ENCODE peak calls at places on chromosomes 7 and 10, in ten cellular contexts. X, I, G, B, Y, K, A, Q, T and V are unnamed samples.

GRCh38 chr10:13865758-13866491 is 279.2 kb downstream of the PRPF18 start:
- DNase-seq in G (no peak), Y (no peak), X (no peak), I (no peak), A (no peak), B (peak; percentile 15), T (no peak), Q (peak; percentile 44), K (no peak), V (peak; percentile 57)

GRCh38 chr7:98641646-98642489 is 24.8 kb downstream of the NPTX2 start:
- DNase-seq in Y (no peak), X (peak; percentile 60), B (no peak), K (no peak), I (no peak), Q (no peak), T (no peak), G (no peak), A (no peak), V (no peak)

GRCh38 chr7:66894463-66895080 is 26.5 kb upstream of the TMEM248 start:
- DNase-seq in T (no peak), K (no peak), I (peak; percentile 33), G (no peak), X (no peak), Y (no peak), B (no peak), A (peak; percentile 15), Q (no peak), V (no peak)

GRCh38 chr7:36648441-36648840 is 75.9 kb downstream of the AOAH start:
- DNase-seq in X (no peak), B (no peak), Q (no peak), K (no peak), G (no peak), I (no peak), A (no peak), T (no peak), Y (no peak), V (no peak)

GRCh38 chr7:31443457-31443856 is 70.4 kb upstream of the ITPRID1 start:
- DNase-seq in B (no peak), Q (peak; percentile 47), T (peak; percentile 17), G (peak; percentile 58), X (peak; percentile 57), I (peak; percentile 27), Y (no peak), A (peak; percentile 67), K (peak; percentile 73), V (peak; percentile 32)

GRCh38 chr7:35576037-35576573 is 118.8 kb downstream of the HERPUD2 start:
- DNase-seq in G (no peak), Y (no peak), Q (no peak), T (no peak), K (no peak), A (peak; percentile 70), B (no peak), I (no peak), X (no peak), V (no peak)

GRCh38 chr10:97183314-97183713 is 2.4 kb downstream of the SLIT1 start:
- DNase-seq in A (no peak), I (no peak), Y (no peak), B (no peak), K (no peak), Q (no peak), X (no peak), T (no peak), G (no peak), V (no peak)

GRCh38 chr7:68724965-68725364 is 873.3 kb upstream of the AUTS2 start:
- DNase-seq in X (no peak), G (no peak), Q (no peak), K (no peak), T (no peak), I (no peak), A (no peak), B (no peak), Y (no peak), V (no peak)

GRCh38 chr7:111540199-111540815 is 22.0 kb downstream of the IMMP2L start:
- DNase-seq in K (no peak), B (no peak), G (no peak), T (no peak), Q (no peak), A (no peak), Y (no peak), X (no peak), I (no peak), V (no peak)

GRCh38 chr10:62590305-62590704 is 214.2 kb upstream of the ADO start:
- DNase-seq in G (no peak), T (no peak), I (no peak), B (no peak), X (no peak), Q (no peak), K (no peak), Y (no peak), A (no peak), V (no peak)

GRCh38 chr10:73860050-73860491 is 14.3 kb downstream of the CAMK2G start:
- DNase-seq in K (no peak), G (no peak), T (no peak), Q (no peak), X (no peak), Y (no peak), B (no peak), I (no peak), A (peak; percentile 80), V (no peak)

GRCh38 chr10:14063531-14064317 is 267.0 kb downstream of the FRMD4A start:
- DNase-seq in A (no peak), K (no peak), Q (no peak), B (no peak), T (no peak), Y (no peak), X (no peak), G (no peak), I (no peak), V (no peak)

GRCh38 chr10:48604408-48605263 is at the start of gene ARHGAP22:
- DNase-seq in Q (peak; percentile 27), I (no peak), X (peak; percentile 66), A (peak; percentile 75), G (peak; percentile 88), Y (peak; percentile 75), T (no peak), K (peak; percentile 10), B (peak; percentile 8), V (no peak)

GRCh38 chr7:28328161-28328560 is 84.2 kb upstream of the CREB5 start:
- DNase-seq in K (no peak), G (no peak), Q (no peak), B (no peak), T (no peak), I (peak; percentile 54), Y (no peak), A (no peak), X (no peak), V (no peak)

GRCh38 chr7:31056775-31057346 is 4.8 kb downstream of the ADCYAP1R1 start:
- DNase-seq in Y (no peak), T (no peak), X (no peak), Q (peak; percentile 32), B (no peak), G (no peak), A (no peak), K (no peak), I (no peak), V (no peak)

GRCh38 chr7:97009753-97010732 is 4.7 kb downstream of the DLX6 start:
- DNase-seq in G (no peak), K (no peak), B (no peak), I (no peak), X (peak; percentile 45), Y (no peak), T (no peak), Q (no peak), A (no peak), V (no peak)

GRCh38 chr10:42939237-42939636 is 137.6 kb upstream of the RET start:
- DNase-seq in B (no peak), K (no peak), A (no peak), X (no peak), I (no peak), Y (no peak), G (no peak), T (no peak), Q (no peak), V (no peak)

GRCh38 chr7:102291056-102291915 is 4.6 kb downstream of the SH2B2 start:
- DNase-seq in I (no peak), X (peak; percentile 15), T (no peak), A (no peak), Y (no peak), Q (no peak), K (no peak), B (no peak), G (peak; percentile 25), V (no peak)